ENCODE peak calls at places on chromosomes 13 and 19, in four cellular contexts. One of them, this sample, is unnamed.

GRCh38 chr13:71522976-71523517 is 344.0 kb downstream of the DACH1 start:
- DNase-seq in ELR: no peak
- DNase-seq in activated naive CD4-positive, alpha-beta T cell: no peak
- DNase-seq in EL: no peak
- DNase-seq in this sample: no peak

GRCh38 chr13:97851269-97851668 is 102.2 kb upstream of the IPO5 start:
- DNase-seq in ELR: no peak
- DNase-seq in activated naive CD4-positive, alpha-beta T cell: no peak
- DNase-seq in EL: no peak
- DNase-seq in this sample: no peak

GRCh38 chr13:73000027-73000674 is 58.7 kb upstream of the KLF5 start:
- DNase-seq in ELR: no peak
- DNase-seq in activated naive CD4-positive, alpha-beta T cell: no peak
- DNase-seq in EL: no peak
- DNase-seq in this sample: no peak

GRCh38 chr19:2138061-2138728 is 13.2 kb downstream of the AP3D1 start:
- DNase-seq in ELR: no peak
- DNase-seq in activated naive CD4-positive, alpha-beta T cell: no peak
- DNase-seq in EL: no peak
- DNase-seq in this sample: no peak

GRCh38 chr13:100208002-100208401 is 119.1 kb downstream of the PCCA start:
- DNase-seq in ELR: no peak
- DNase-seq in activated naive CD4-positive, alpha-beta T cell: no peak
- DNase-seq in EL: no peak
- DNase-seq in this sample: no peak

GRCh38 chr19:19137556-19138109 is 645 bp downstream of the TMEM161A start:
- DNase-seq in ELR: peak; percentile 42
- DNase-seq in activated naive CD4-positive, alpha-beta T cell: no peak
- DNase-seq in EL: peak; percentile 30
- DNase-seq in this sample: no peak

GRCh38 chr19:38722947-38723605 is 21.2 kb downstream of the CAPN12 start:
- DNase-seq in ELR: no peak
- DNase-seq in activated naive CD4-positive, alpha-beta T cell: no peak
- DNase-seq in EL: no peak
- DNase-seq in this sample: no peak

GRCh38 chr19:48635966-48636858 is 967 bp downstream of the DBP start:
- DNase-seq in ELR: no peak
- DNase-seq in activated naive CD4-positive, alpha-beta T cell: no peak
- DNase-seq in EL: peak; percentile 2
- DNase-seq in this sample: no peak

This sample was measured in activated T-cell treated with anti-CD3 and anti-CD28 coated beads for 1 hour.